ENCODE peak calls at places on chromosome 18, in eight cellular contexts. One of them, this sample, is unnamed.

GRCh38 chr18:57542801-57543427 is 43.6 kb downstream of the FECH start:
- DNase-seq in germinal center: no peak
- DNase-seq in activated CD4-positive, alpha-beta T cell treated with anti-CD3 and anti-CD28 coated beads for 24 hours: no peak
- DNase-seq in thoracic aorta: no peak
- DNase-seq in A549: no peak
- DNase-seq in aorta: no peak
- DNase-seq in lower leg skin: no peak
- DNase-seq in GM03348: peak
- DNase-seq in this sample: no peak

GRCh38 chr18:79944126-79944731 is 7.2 kb downstream of the SLC66A2 start:
- DNase-seq in germinal center: no peak
- DNase-seq in activated CD4-positive, alpha-beta T cell treated with anti-CD3 and anti-CD28 coated beads for 24 hours: no peak
- DNase-seq in thoracic aorta: no peak
- DNase-seq in A549: no peak
- DNase-seq in aorta: peak
- DNase-seq in lower leg skin: peak
- DNase-seq in GM03348: no peak
- DNase-seq in this sample: peak

GRCh38 chr18:35089382-35089781 is 48.2 kb downstream of the MAPRE2 start:
- DNase-seq in germinal center: no peak
- DNase-seq in activated CD4-positive, alpha-beta T cell treated with anti-CD3 and anti-CD28 coated beads for 24 hours: no peak
- DNase-seq in thoracic aorta: no peak
- DNase-seq in A549: no peak
- DNase-seq in aorta: no peak
- DNase-seq in lower leg skin: no peak
- DNase-seq in GM03348: no peak
- DNase-seq in this sample: no peak

GRCh38 chr18:78719821-78720220 is 259.8 kb upstream of the SALL3 start:
- DNase-seq in germinal center: no peak
- DNase-seq in activated CD4-positive, alpha-beta T cell treated with anti-CD3 and anti-CD28 coated beads for 24 hours: no peak
- DNase-seq in thoracic aorta: no peak
- DNase-seq in A549: no peak
- DNase-seq in aorta: peak
- DNase-seq in lower leg skin: no peak
- DNase-seq in GM03348: no peak
- DNase-seq in this sample: no peak

GRCh38 chr18:76647322-76647721 is 152.3 kb upstream of the ZNF516 start:
- DNase-seq in germinal center: no peak
- DNase-seq in activated CD4-positive, alpha-beta T cell treated with anti-CD3 and anti-CD28 coated beads for 24 hours: no peak
- DNase-seq in thoracic aorta: no peak
- DNase-seq in A549: no peak
- DNase-seq in aorta: no peak
- DNase-seq in lower leg skin: no peak
- DNase-seq in GM03348: no peak
- DNase-seq in this sample: no peak

GRCh38 chr18:36372902-36373301 is 75.4 kb downstream of the FHOD3 start:
- DNase-seq in germinal center: no peak
- DNase-seq in activated CD4-positive, alpha-beta T cell treated with anti-CD3 and anti-CD28 coated beads for 24 hours: no peak
- DNase-seq in thoracic aorta: no peak
- DNase-seq in A549: no peak
- DNase-seq in aorta: no peak
- DNase-seq in lower leg skin: no peak
- DNase-seq in GM03348: peak
- DNase-seq in this sample: no peak

GRCh38 chr18:74276609-74277008 is 15.2 kb downstream of the CYB5A start:
- DNase-seq in germinal center: no peak
- DNase-seq in activated CD4-positive, alpha-beta T cell treated with anti-CD3 and anti-CD28 coated beads for 24 hours: no peak
- DNase-seq in thoracic aorta: no peak
- DNase-seq in A549: no peak
- DNase-seq in aorta: no peak
- DNase-seq in lower leg skin: peak
- DNase-seq in GM03348: no peak
- DNase-seq in this sample: no peak

GRCh38 chr18:50193796-50194622 is 938 bp downstream of the MYO5B start:
- DNase-seq in germinal center: no peak
- DNase-seq in activated CD4-positive, alpha-beta T cell treated with anti-CD3 and anti-CD28 coated beads for 24 hours: no peak
- DNase-seq in thoracic aorta: no peak
- DNase-seq in A549: no peak
- DNase-seq in aorta: no peak
- DNase-seq in lower leg skin: no peak
- DNase-seq in GM03348: peak
- DNase-seq in this sample: peak

GRCh38 chr18:74412106-74412880 is 44.8 kb downstream of the DIPK1C start:
- DNase-seq in germinal center: no peak
- DNase-seq in activated CD4-positive, alpha-beta T cell treated with anti-CD3 and anti-CD28 coated beads for 24 hours: no peak
- DNase-seq in thoracic aorta: no peak
- DNase-seq in A549: no peak
- DNase-seq in aorta: peak
- DNase-seq in lower leg skin: no peak
- DNase-seq in GM03348: no peak
- DNase-seq in this sample: no peak

GRCh38 chr18:54357660-54358494 is at the start of the genes C18orf54 and STARD6:
- DNase-seq in germinal center: peak
- DNase-seq in activated CD4-positive, alpha-beta T cell treated with anti-CD3 and anti-CD28 coated beads for 24 hours: peak
- DNase-seq in thoracic aorta: peak
- DNase-seq in A549: peak
- DNase-seq in aorta: peak
- DNase-seq in lower leg skin: peak
- DNase-seq in GM03348: peak
- DNase-seq in this sample: peak

GRCh38 chr18:11324956-11325873 is 175.8 kb upstream of the PIEZO2 start:
- DNase-seq in germinal center: no peak
- DNase-seq in activated CD4-positive, alpha-beta T cell treated with anti-CD3 and anti-CD28 coated beads for 24 hours: no peak
- DNase-seq in thoracic aorta: no peak
- DNase-seq in A549: no peak
- DNase-seq in aorta: no peak
- DNase-seq in lower leg skin: no peak
- DNase-seq in GM03348: peak
- DNase-seq in this sample: no peak

GRCh38 chr18:10197097-10197496 is 257.3 kb upstream of the APCDD1 start:
- DNase-seq in germinal center: no peak
- DNase-seq in activated CD4-positive, alpha-beta T cell treated with anti-CD3 and anti-CD28 coated beads for 24 hours: no peak
- DNase-seq in thoracic aorta: no peak
- DNase-seq in A549: no peak
- DNase-seq in aorta: no peak
- DNase-seq in lower leg skin: no peak
- DNase-seq in GM03348: no peak
- DNase-seq in this sample: no peak

GRCh38 chr18:38413202-38413601 is 847.6 kb upstream of the CELF4 start:
- DNase-seq in germinal center: no peak
- DNase-seq in activated CD4-positive, alpha-beta T cell treated with anti-CD3 and anti-CD28 coated beads for 24 hours: no peak
- DNase-seq in thoracic aorta: no peak
- DNase-seq in A549: no peak
- DNase-seq in aorta: no peak
- DNase-seq in lower leg skin: no peak
- DNase-seq in GM03348: no peak
- DNase-seq in this sample: no peak

GRCh38 chr18:76451475-76452331 is 43.3 kb downstream of the ZNF516 start:
- DNase-seq in germinal center: no peak
- DNase-seq in activated CD4-positive, alpha-beta T cell treated with anti-CD3 and anti-CD28 coated beads for 24 hours: no peak
- DNase-seq in thoracic aorta: no peak
- DNase-seq in A549: no peak
- DNase-seq in aorta: no peak
- DNase-seq in lower leg skin: peak
- DNase-seq in GM03348: no peak
- DNase-seq in this sample: no peak

GRCh38 chr18:79601234-79601633 is 78.4 kb upstream of the CTDP1 start:
- DNase-seq in germinal center: no peak
- DNase-seq in activated CD4-positive, alpha-beta T cell treated with anti-CD3 and anti-CD28 coated beads for 24 hours: no peak
- DNase-seq in thoracic aorta: no peak
- DNase-seq in A549: no peak
- DNase-seq in aorta: peak
- DNase-seq in lower leg skin: peak
- DNase-seq in GM03348: no peak
- DNase-seq in this sample: no peak

GRCh38 chr18:44568986-44569385 is 111.7 kb upstream of the SETBP1 start:
- DNase-seq in germinal center: no peak
- DNase-seq in activated CD4-positive, alpha-beta T cell treated with anti-CD3 and anti-CD28 coated beads for 24 hours: no peak
- DNase-seq in thoracic aorta: no peak
- DNase-seq in A549: no peak
- DNase-seq in aorta: no peak
- DNase-seq in lower leg skin: no peak
- DNase-seq in GM03348: no peak
- DNase-seq in this sample: no peak

GRCh38 chr18:45590060-45590537 is 25.2 kb upstream of the SLC14A2 start:
- DNase-seq in germinal center: no peak
- DNase-seq in activated CD4-positive, alpha-beta T cell treated with anti-CD3 and anti-CD28 coated beads for 24 hours: no peak
- DNase-seq in thoracic aorta: no peak
- DNase-seq in A549: no peak
- DNase-seq in aorta: no peak
- DNase-seq in lower leg skin: no peak
- DNase-seq in GM03348: peak
- DNase-seq in this sample: no peak

GRCh38 chr18:44552706-44553105 is 128.0 kb upstream of the SETBP1 start:
- DNase-seq in germinal center: no peak
- DNase-seq in activated CD4-positive, alpha-beta T cell treated with anti-CD3 and anti-CD28 coated beads for 24 hours: no peak
- DNase-seq in thoracic aorta: no peak
- DNase-seq in A549: no peak
- DNase-seq in aorta: no peak
- DNase-seq in lower leg skin: no peak
- DNase-seq in GM03348: no peak
- DNase-seq in this sample: no peak

GRCh38 chr18:54734059-54734458 is 94.2 kb upstream of the RAB27B start:
- DNase-seq in germinal center: no peak
- DNase-seq in activated CD4-positive, alpha-beta T cell treated with anti-CD3 and anti-CD28 coated beads for 24 hours: no peak
- DNase-seq in thoracic aorta: no peak
- DNase-seq in A549: peak
- DNase-seq in aorta: no peak
- DNase-seq in lower leg skin: no peak
- DNase-seq in GM03348: peak
- DNase-seq in this sample: no peak

GRCh38 chr18:33812186-33812585 is 234.2 kb downstream of the ASXL3 start:
- DNase-seq in germinal center: no peak
- DNase-seq in activated CD4-positive, alpha-beta T cell treated with anti-CD3 and anti-CD28 coated beads for 24 hours: no peak
- DNase-seq in thoracic aorta: no peak
- DNase-seq in A549: no peak
- DNase-seq in aorta: no peak
- DNase-seq in lower leg skin: no peak
- DNase-seq in GM03348: no peak
- DNase-seq in this sample: peak

GRCh38 chr18:58937913-58938312 is 73.2 kb downstream of the ZNF532 start:
- DNase-seq in germinal center: no peak
- DNase-seq in activated CD4-positive, alpha-beta T cell treated with anti-CD3 and anti-CD28 coated beads for 24 hours: no peak
- DNase-seq in thoracic aorta: no peak
- DNase-seq in A549: no peak
- DNase-seq in aorta: no peak
- DNase-seq in lower leg skin: no peak
- DNase-seq in GM03348: peak
- DNase-seq in this sample: no peak

GRCh38 chr18:48950536-48951447 is at the start of gene SMAD7:
- DNase-seq in germinal center: no peak
- DNase-seq in activated CD4-positive, alpha-beta T cell treated with anti-CD3 and anti-CD28 coated beads for 24 hours: no peak
- DNase-seq in thoracic aorta: no peak
- DNase-seq in A549: no peak
- DNase-seq in aorta: peak
- DNase-seq in lower leg skin: no peak
- DNase-seq in GM03348: peak
- DNase-seq in this sample: peak

GRCh38 chr18:69002233-69002632 is 204.4 kb downstream of the CCDC102B start:
- DNase-seq in germinal center: no peak
- DNase-seq in activated CD4-positive, alpha-beta T cell treated with anti-CD3 and anti-CD28 coated beads for 24 hours: no peak
- DNase-seq in thoracic aorta: no peak
- DNase-seq in A549: no peak
- DNase-seq in aorta: no peak
- DNase-seq in lower leg skin: no peak
- DNase-seq in GM03348: no peak
- DNase-seq in this sample: no peak

GRCh38 chr18:67525328-67526110 is 9.0 kb upstream of the DSEL start:
- DNase-seq in germinal center: no peak
- DNase-seq in activated CD4-positive, alpha-beta T cell treated with anti-CD3 and anti-CD28 coated beads for 24 hours: no peak
- DNase-seq in thoracic aorta: no peak
- DNase-seq in A549: peak
- DNase-seq in aorta: no peak
- DNase-seq in lower leg skin: peak
- DNase-seq in GM03348: peak
- DNase-seq in this sample: peak

GRCh38 chr18:46679846-46680598 is 23.0 kb upstream of the LOXHD1 start:
- DNase-seq in germinal center: no peak
- DNase-seq in activated CD4-positive, alpha-beta T cell treated with anti-CD3 and anti-CD28 coated beads for 24 hours: no peak
- DNase-seq in thoracic aorta: no peak
- DNase-seq in A549: no peak
- DNase-seq in aorta: no peak
- DNase-seq in lower leg skin: no peak
- DNase-seq in GM03348: no peak
- DNase-seq in this sample: no peak

GRCh38 chr18:74083071-74083954 is 64.3 kb downstream of the FBXO15 start:
- DNase-seq in germinal center: no peak
- DNase-seq in activated CD4-positive, alpha-beta T cell treated with anti-CD3 and anti-CD28 coated beads for 24 hours: no peak
- DNase-seq in thoracic aorta: no peak
- DNase-seq in A549: no peak
- DNase-seq in aorta: no peak
- DNase-seq in lower leg skin: no peak
- DNase-seq in GM03348: no peak
- DNase-seq in this sample: no peak